ENCODE peak calls at places on chromosomes 1 and 21, in four cellular contexts. One of them, this sample, is unnamed.

GRCh38 chr1:209323743-209324142 is 259.8 kb upstream of the CAMK1G start:
- DNase-seq in B cell: no peak
- DNase-seq in stimulated activated naive B cell treated with anti-CD40 and anti-IgM and Interleukin-4, amounts not matched to agents 10 μg/mL and 1 μg/mL and 100 μg/mL, for 72 hours: no peak
- DNase-seq in T-helper 1 cell: no peak
- DNase-seq in this sample: no peak

GRCh38 chr1:91609571-91609970 is 108.9 kb downstream of the CDC7 start:
- DNase-seq in B cell: no peak
- DNase-seq in stimulated activated naive B cell treated with anti-CD40 and anti-IgM and Interleukin-4, amounts not matched to agents 10 μg/mL and 1 μg/mL and 100 μg/mL, for 72 hours: no peak
- DNase-seq in T-helper 1 cell: no peak
- DNase-seq in this sample: no peak

GRCh38 chr1:43468403-43468802 is 14.7 kb upstream of the HYI start:
- DNase-seq in B cell: no peak
- DNase-seq in stimulated activated naive B cell treated with anti-CD40 and anti-IgM and Interleukin-4, amounts not matched to agents 10 μg/mL and 1 μg/mL and 100 μg/mL, for 72 hours: no peak
- DNase-seq in T-helper 1 cell: no peak
- DNase-seq in this sample: no peak

GRCh38 chr1:172821609-172822274 is 162.8 kb downstream of the FASLG start:
- DNase-seq in B cell: no peak
- DNase-seq in stimulated activated naive B cell treated with anti-CD40 and anti-IgM and Interleukin-4, amounts not matched to agents 10 μg/mL and 1 μg/mL and 100 μg/mL, for 72 hours: no peak
- DNase-seq in T-helper 1 cell: no peak
- DNase-seq in this sample: no peak

GRCh38 chr1:204319027-204319426 is 40.7 kb downstream of the PLEKHA6 start:
- DNase-seq in B cell: no peak
- DNase-seq in stimulated activated naive B cell treated with anti-CD40 and anti-IgM and Interleukin-4, amounts not matched to agents 10 μg/mL and 1 μg/mL and 100 μg/mL, for 72 hours: no peak
- DNase-seq in T-helper 1 cell: no peak
- DNase-seq in this sample: no peak

GRCh38 chr1:41665962-41666917 is 181.8 kb upstream of the EDN2 start:
- DNase-seq in B cell: no peak
- DNase-seq in stimulated activated naive B cell treated with anti-CD40 and anti-IgM and Interleukin-4, amounts not matched to agents 10 μg/mL and 1 μg/mL and 100 μg/mL, for 72 hours: no peak
- DNase-seq in T-helper 1 cell: no peak
- DNase-seq in this sample: no peak

GRCh38 chr1:168145184-168146159 is 8.7 kb upstream of the GPR161 start:
- DNase-seq in B cell: peak
- DNase-seq in stimulated activated naive B cell treated with anti-CD40 and anti-IgM and Interleukin-4, amounts not matched to agents 10 μg/mL and 1 μg/mL and 100 μg/mL, for 72 hours: peak
- DNase-seq in T-helper 1 cell: peak
- DNase-seq in this sample: peak

GRCh38 chr1:92030701-92031107 is 919 bp downstream of the EPHX4 start:
- DNase-seq in B cell: no peak
- DNase-seq in stimulated activated naive B cell treated with anti-CD40 and anti-IgM and Interleukin-4, amounts not matched to agents 10 μg/mL and 1 μg/mL and 100 μg/mL, for 72 hours: no peak
- DNase-seq in T-helper 1 cell: peak
- DNase-seq in this sample: no peak

GRCh38 chr1:233613252-233614172 is at the start of gene KCNK1:
- DNase-seq in B cell: no peak
- DNase-seq in stimulated activated naive B cell treated with anti-CD40 and anti-IgM and Interleukin-4, amounts not matched to agents 10 μg/mL and 1 μg/mL and 100 μg/mL, for 72 hours: no peak
- DNase-seq in T-helper 1 cell: peak
- DNase-seq in this sample: no peak

GRCh38 chr1:247322849-247323586 is 8.6 kb downstream of the ZNF496 start:
- DNase-seq in B cell: no peak
- DNase-seq in stimulated activated naive B cell treated with anti-CD40 and anti-IgM and Interleukin-4, amounts not matched to agents 10 μg/mL and 1 μg/mL and 100 μg/mL, for 72 hours: no peak
- DNase-seq in T-helper 1 cell: no peak
- DNase-seq in this sample: no peak

GRCh38 chr1:205563927-205564441 is 59.5 kb downstream of the CDK18 start:
- DNase-seq in B cell: no peak
- DNase-seq in stimulated activated naive B cell treated with anti-CD40 and anti-IgM and Interleukin-4, amounts not matched to agents 10 μg/mL and 1 μg/mL and 100 μg/mL, for 72 hours: no peak
- DNase-seq in T-helper 1 cell: no peak
- DNase-seq in this sample: no peak

GRCh38 chr1:90964444-90965035 is 57.3 kb downstream of the ZNF644 start:
- DNase-seq in B cell: no peak
- DNase-seq in stimulated activated naive B cell treated with anti-CD40 and anti-IgM and Interleukin-4, amounts not matched to agents 10 μg/mL and 1 μg/mL and 100 μg/mL, for 72 hours: no peak
- DNase-seq in T-helper 1 cell: no peak
- DNase-seq in this sample: no peak

GRCh38 chr1:37697090-37697489 is 4.8 kb downstream of the CDCA8 start:
- DNase-seq in B cell: no peak
- DNase-seq in stimulated activated naive B cell treated with anti-CD40 and anti-IgM and Interleukin-4, amounts not matched to agents 10 μg/mL and 1 μg/mL and 100 μg/mL, for 72 hours: no peak
- DNase-seq in T-helper 1 cell: no peak
- DNase-seq in this sample: no peak

GRCh38 chr1:86854352-86854751 is 59.6 kb downstream of the SELENOF start:
- DNase-seq in B cell: no peak
- DNase-seq in stimulated activated naive B cell treated with anti-CD40 and anti-IgM and Interleukin-4, amounts not matched to agents 10 μg/mL and 1 μg/mL and 100 μg/mL, for 72 hours: no peak
- DNase-seq in T-helper 1 cell: no peak
- DNase-seq in this sample: no peak

GRCh38 chr1:96145486-96145885 is 576.1 kb upstream of the PTBP2 start:
- DNase-seq in B cell: no peak
- DNase-seq in stimulated activated naive B cell treated with anti-CD40 and anti-IgM and Interleukin-4, amounts not matched to agents 10 μg/mL and 1 μg/mL and 100 μg/mL, for 72 hours: no peak
- DNase-seq in T-helper 1 cell: no peak
- DNase-seq in this sample: no peak

GRCh38 chr1:30379684-30380624 is 343.4 kb downstream of the MATN1 start:
- DNase-seq in B cell: peak
- DNase-seq in stimulated activated naive B cell treated with anti-CD40 and anti-IgM and Interleukin-4, amounts not matched to agents 10 μg/mL and 1 μg/mL and 100 μg/mL, for 72 hours: peak
- DNase-seq in T-helper 1 cell: peak
- DNase-seq in this sample: peak

GRCh38 chr1:18681423-18681835 is 50.8 kb downstream of the PAX7 start:
- DNase-seq in B cell: no peak
- DNase-seq in stimulated activated naive B cell treated with anti-CD40 and anti-IgM and Interleukin-4, amounts not matched to agents 10 μg/mL and 1 μg/mL and 100 μg/mL, for 72 hours: no peak
- DNase-seq in T-helper 1 cell: peak
- DNase-seq in this sample: peak

GRCh38 chr1:20711285-20712209 is 6.3 kb downstream of the KIF17 start:
- DNase-seq in B cell: no peak
- DNase-seq in stimulated activated naive B cell treated with anti-CD40 and anti-IgM and Interleukin-4, amounts not matched to agents 10 μg/mL and 1 μg/mL and 100 μg/mL, for 72 hours: no peak
- DNase-seq in T-helper 1 cell: no peak
- DNase-seq in this sample: no peak

GRCh38 chr1:91610829-91611228 is 110.2 kb downstream of the CDC7 start:
- DNase-seq in B cell: no peak
- DNase-seq in stimulated activated naive B cell treated with anti-CD40 and anti-IgM and Interleukin-4, amounts not matched to agents 10 μg/mL and 1 μg/mL and 100 μg/mL, for 72 hours: no peak
- DNase-seq in T-helper 1 cell: no peak
- DNase-seq in this sample: no peak

GRCh38 chr1:53658489-53659230 is 80.3 kb downstream of the GLIS1 start:
- DNase-seq in B cell: no peak
- DNase-seq in stimulated activated naive B cell treated with anti-CD40 and anti-IgM and Interleukin-4, amounts not matched to agents 10 μg/mL and 1 μg/mL and 100 μg/mL, for 72 hours: no peak
- DNase-seq in T-helper 1 cell: no peak
- DNase-seq in this sample: no peak

GRCh38 chr1:52288286-52288685 is 77.7 kb downstream of the CC2D1B start:
- DNase-seq in B cell: no peak
- DNase-seq in stimulated activated naive B cell treated with anti-CD40 and anti-IgM and Interleukin-4, amounts not matched to agents 10 μg/mL and 1 μg/mL and 100 μg/mL, for 72 hours: no peak
- DNase-seq in T-helper 1 cell: no peak
- DNase-seq in this sample: no peak

GRCh38 chr1:214416417-214417212 is 134.8 kb downstream of the PTPN14 start:
- DNase-seq in B cell: no peak
- DNase-seq in stimulated activated naive B cell treated with anti-CD40 and anti-IgM and Interleukin-4, amounts not matched to agents 10 μg/mL and 1 μg/mL and 100 μg/mL, for 72 hours: no peak
- DNase-seq in T-helper 1 cell: no peak
- DNase-seq in this sample: no peak

GRCh38 chr21:37240978-37241377 is 26.2 kb downstream of the VPS26C start:
- DNase-seq in B cell: no peak
- DNase-seq in stimulated activated naive B cell treated with anti-CD40 and anti-IgM and Interleukin-4, amounts not matched to agents 10 μg/mL and 1 μg/mL and 100 μg/mL, for 72 hours: no peak
- DNase-seq in T-helper 1 cell: no peak
- DNase-seq in this sample: no peak

GRCh38 chr1:156070523-156070922 is 9.6 kb downstream of the RAB25 start:
- DNase-seq in B cell: no peak
- DNase-seq in stimulated activated naive B cell treated with anti-CD40 and anti-IgM and Interleukin-4, amounts not matched to agents 10 μg/mL and 1 μg/mL and 100 μg/mL, for 72 hours: no peak
- DNase-seq in T-helper 1 cell: no peak
- DNase-seq in this sample: no peak

GRCh38 chr1:50693829-50694228 is 266.2 kb downstream of the FAF1 start:
- DNase-seq in B cell: no peak
- DNase-seq in stimulated activated naive B cell treated with anti-CD40 and anti-IgM and Interleukin-4, amounts not matched to agents 10 μg/mL and 1 μg/mL and 100 μg/mL, for 72 hours: no peak
- DNase-seq in T-helper 1 cell: no peak
- DNase-seq in this sample: no peak

GRCh38 chr1:33588726-33589125 is 116.3 kb downstream of the ZSCAN20 start:
- DNase-seq in B cell: no peak
- DNase-seq in stimulated activated naive B cell treated with anti-CD40 and anti-IgM and Interleukin-4, amounts not matched to agents 10 μg/mL and 1 μg/mL and 100 μg/mL, for 72 hours: no peak
- DNase-seq in T-helper 1 cell: no peak
- DNase-seq in this sample: no peak

GRCh38 chr1:226635456-226635941 is 86.9 kb downstream of the STUM start:
- DNase-seq in B cell: no peak
- DNase-seq in stimulated activated naive B cell treated with anti-CD40 and anti-IgM and Interleukin-4, amounts not matched to agents 10 μg/mL and 1 μg/mL and 100 μg/mL, for 72 hours: no peak
- DNase-seq in T-helper 1 cell: peak
- DNase-seq in this sample: no peak

GRCh38 chr1:236124965-236125364 is 17.4 kb upstream of the GPR137B start:
- DNase-seq in B cell: no peak
- DNase-seq in stimulated activated naive B cell treated with anti-CD40 and anti-IgM and Interleukin-4, amounts not matched to agents 10 μg/mL and 1 μg/mL and 100 μg/mL, for 72 hours: no peak
- DNase-seq in T-helper 1 cell: no peak
- DNase-seq in this sample: no peak

GRCh38 chr1:157515709-157516108 is 36.6 kb downstream of the FCRL5 start:
- DNase-seq in B cell: no peak
- DNase-seq in stimulated activated naive B cell treated with anti-CD40 and anti-IgM and Interleukin-4, amounts not matched to agents 10 μg/mL and 1 μg/mL and 100 μg/mL, for 72 hours: no peak
- DNase-seq in T-helper 1 cell: no peak
- DNase-seq in this sample: no peak

GRCh38 chr1:55480396-55480795 is 265.2 kb upstream of the USP24 start:
- DNase-seq in B cell: no peak
- DNase-seq in stimulated activated naive B cell treated with anti-CD40 and anti-IgM and Interleukin-4, amounts not matched to agents 10 μg/mL and 1 μg/mL and 100 μg/mL, for 72 hours: no peak
- DNase-seq in T-helper 1 cell: no peak
- DNase-seq in this sample: no peak

GRCh38 chr1:221118938-221119320 is 239.7 kb downstream of the HLX start:
- DNase-seq in B cell: no peak
- DNase-seq in stimulated activated naive B cell treated with anti-CD40 and anti-IgM and Interleukin-4, amounts not matched to agents 10 μg/mL and 1 μg/mL and 100 μg/mL, for 72 hours: no peak
- DNase-seq in T-helper 1 cell: no peak
- DNase-seq in this sample: no peak

GRCh38 chr1:109229531-109230127 is 15.9 kb downstream of the SARS1 start:
- DNase-seq in B cell: no peak
- DNase-seq in stimulated activated naive B cell treated with anti-CD40 and anti-IgM and Interleukin-4, amounts not matched to agents 10 μg/mL and 1 μg/mL and 100 μg/mL, for 72 hours: no peak
- DNase-seq in T-helper 1 cell: no peak
- DNase-seq in this sample: no peak

GRCh38 chr1:117671781-117672501 is 66.1 kb downstream of the TENT5C start:
- DNase-seq in B cell: no peak
- DNase-seq in stimulated activated naive B cell treated with anti-CD40 and anti-IgM and Interleukin-4, amounts not matched to agents 10 μg/mL and 1 μg/mL and 100 μg/mL, for 72 hours: no peak
- DNase-seq in T-helper 1 cell: no peak
- DNase-seq in this sample: no peak

GRCh38 chr1:201501144-201501543 is 5.8 kb downstream of the CSRP1 start:
- DNase-seq in B cell: no peak
- DNase-seq in stimulated activated naive B cell treated with anti-CD40 and anti-IgM and Interleukin-4, amounts not matched to agents 10 μg/mL and 1 μg/mL and 100 μg/mL, for 72 hours: no peak
- DNase-seq in T-helper 1 cell: no peak
- DNase-seq in this sample: no peak

This sample was measured in germinal center.